ENCODE peak calls at places on chromosome 17, in six cellular contexts. O is GM23248, M is HCT116, Y is PC-3, W is SK-N-SH, P is neural progenitor cell. T is an unnamed sample.

GRCh38 chr17:59074494-59074893 is 32.2 kb downstream of the TRIM37 start:
- DNase-seq in O (peak; percentile 57), Y (no peak), M (no peak), P (no peak), W (no peak), T (no peak)

GRCh38 chr17:51948128-51948527 is 210.4 kb downstream of the CA10 start:
- DNase-seq in M (no peak), W (no peak), Y (peak; percentile 63), O (no peak), P (no peak), T (no peak)

GRCh38 chr17:83050651-83051422 is 28.6 kb upstream of the METRNL start:
- DNase-seq in W (peak; percentile 27), O (peak; percentile 35), Y (no peak), M (no peak), P (no peak), T (peak; percentile 35)

GRCh38 chr17:77207689-77208216 is 67.0 kb downstream of the SEC14L1 start:
- DNase-seq in W (no peak), P (no peak), O (no peak), Y (no peak), M (no peak), T (no peak)

GRCh38 chr17:28551421-28552186 is 820 bp downstream of the UNC119 start:
- DNase-seq in M (no peak), P (peak; percentile 40), O (peak; percentile 62), W (no peak), Y (no peak), T (no peak)

GRCh38 chr17:496761-497586 is 144.4 kb upstream of the RPH3AL start:
- DNase-seq in O (peak; percentile 70), W (no peak), M (no peak), P (no peak), Y (no peak), T (peak; percentile 33)

GRCh38 chr17:77563439-77564102 is 394.9 kb upstream of the TNRC6C start:
- DNase-seq in P (no peak), M (no peak), O (no peak), Y (no peak), W (no peak), T (no peak)

GRCh38 chr17:62381561-62381960 is 1.2 kb downstream of the EFCAB3 start:
- DNase-seq in W (no peak), M (no peak), P (no peak), Y (no peak), O (no peak), T (no peak)

GRCh38 chr17:77875881-77876509 is 82.5 kb upstream of the TNRC6C start:
- DNase-seq in M (peak; percentile 75), P (no peak), W (no peak), O (peak; percentile 57), Y (peak; percentile 11), T (peak; percentile 57)

GRCh38 chr17:47935961-47936360 is 5.4 kb upstream of the PNPO start:
- DNase-seq in W (no peak), O (peak; percentile 59), P (no peak), M (peak; percentile 92), Y (peak; percentile 89), T (no peak)

GRCh38 chr17:30380106-30380420 is 1.3 kb downstream of the CPD start:
- DNase-seq in W (no peak), O (peak; percentile 52), M (no peak), Y (peak; percentile 7), P (peak; percentile 25), T (no peak)

GRCh38 chr17:32625971-32626370 is 139.2 kb downstream of the CDK5R1 start:
- DNase-seq in Y (no peak), P (no peak), M (no peak), O (no peak), W (no peak), T (no peak)

GRCh38 chr17:64091116-64091515 is 38.8 kb downstream of the ERN1 start:
- DNase-seq in W (no peak), Y (peak; percentile 43), M (no peak), P (no peak), O (peak; percentile 66), T (peak; percentile 65)

GRCh38 chr17:31158741-31159377 is 64.1 kb downstream of the NF1 start:
- DNase-seq in O (peak; percentile 20), Y (no peak), M (no peak), W (no peak), P (no peak), T (peak; percentile 47)

GRCh38 chr17:2262146-2262587 is 41.4 kb downstream of the SMG6 start:
- DNase-seq in Y (peak; percentile 70), P (no peak), W (no peak), O (peak; percentile 90), M (no peak), T (no peak)

GRCh38 chr17:74408262-74408661 is 23.6 kb upstream of the GPRC5C start:
- DNase-seq in P (no peak), O (peak; percentile 65), W (no peak), M (no peak), Y (peak; percentile 63), T (no peak)

GRCh38 chr17:41777157-41777578 is 9.3 kb downstream of the JUP start:
- DNase-seq in P (peak; percentile 60), M (no peak), Y (no peak), W (peak; percentile 69), O (peak; percentile 10), T (no peak)
- TF ChIP-seq EZH2phosphoT487 in P (no peak), M (no peak), Y (no peak), W (no peak), O (no peak), T (no peak)

GRCh38 chr17:79369532-79369931 is 241.3 kb downstream of the RBFOX3 start:
- DNase-seq in Y (no peak), M (no peak), O (no peak), P (no peak), W (no peak), T (no peak)

GRCh38 chr17:79369001-79369400 is 241.8 kb downstream of the RBFOX3 start:
- DNase-seq in P (no peak), O (no peak), M (no peak), Y (no peak), W (no peak), T (no peak)

GRCh38 chr17:79370126-79370525 is 240.7 kb downstream of the RBFOX3 start:
- DNase-seq in O (no peak), W (no peak), Y (no peak), M (no peak), P (no peak), T (no peak)

GRCh38 chr17:79366988-79367571 is 243.8 kb downstream of the RBFOX3 start:
- DNase-seq in M (no peak), P (no peak), Y (no peak), O (no peak), W (no peak), T (no peak)

DNA sequence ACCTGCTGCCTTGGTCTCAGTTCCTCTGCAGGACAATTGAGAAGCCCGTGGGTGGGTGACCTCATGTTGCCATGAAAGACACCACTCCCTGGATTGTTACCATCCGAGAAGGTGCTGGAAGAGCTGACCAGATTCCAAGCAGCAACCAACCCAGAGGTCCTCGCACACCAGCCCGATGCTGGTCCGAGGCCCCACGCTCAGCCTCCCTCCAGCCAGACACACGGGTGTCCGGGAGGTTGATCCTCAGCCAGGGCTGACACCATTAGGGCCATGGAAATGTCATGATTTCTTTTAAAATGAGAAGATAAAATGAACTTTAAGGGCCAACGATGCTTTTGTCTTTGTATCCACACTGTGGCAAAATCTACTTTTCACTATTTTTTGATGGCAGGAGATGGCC is 242.3 kb downstream of the RBFOX3 start:
- DNase-seq in O (no peak), W (no peak), P (no peak), Y (no peak), M (no peak), T (no peak)
- H3K9ac ChIP-seq in O (no peak overlapping the region), W (no peak overlapping the region), P (no peak overlapping the region), Y (no peak overlapping the region), M (no peak overlapping the region), T (no peak overlapping the region)

DNA sequence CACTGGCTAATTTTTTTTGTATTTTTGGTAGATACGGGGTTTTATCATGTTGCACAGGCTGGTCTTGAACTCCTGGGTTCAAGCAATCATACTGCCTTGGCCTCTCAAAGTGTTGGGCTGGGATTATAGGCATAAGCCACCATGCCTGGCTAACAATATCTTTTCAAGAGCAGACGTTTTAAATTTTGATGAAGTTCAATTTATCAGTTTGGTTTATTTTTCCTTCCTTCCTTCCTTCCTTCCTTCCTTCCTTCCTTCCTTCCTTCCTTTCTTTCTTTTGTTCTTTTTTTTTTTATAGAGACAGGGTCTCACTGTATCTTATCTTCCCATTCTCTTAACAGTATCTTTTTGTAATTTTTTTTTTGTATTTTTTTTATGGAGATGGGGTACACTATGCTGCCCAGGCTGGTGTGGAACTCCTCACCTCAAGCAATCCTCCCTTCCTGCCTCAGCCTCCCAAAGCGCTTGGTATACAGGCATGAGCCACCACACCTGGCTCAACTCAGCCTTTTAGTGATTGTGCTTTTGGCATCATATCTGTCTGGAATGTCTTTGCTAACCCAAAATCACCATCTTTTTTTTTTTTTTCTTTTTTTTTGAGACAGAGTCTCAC is 13.6 kb upstream of the GIP start:
- DNase-seq in W (no peak), Y (no peak), M (no peak), P (no peak), O (no peak), T (no peak)
- TF ChIP-seq EZH2phosphoT487 in W (no peak), Y (no peak), M (no peak), P (no peak), O (no peak), T (no peak)

GRCh38 chr17:45123076-45123770 is 9.1 kb downstream of the PLCD3 start:
- DNase-seq in M (no peak), W (no peak), O (no peak), P (no peak), Y (no peak), T (no peak)
- H3K9ac ChIP-seq in M (peak overlapping the region; percentile 64), W (peak overlapping the region; percentile 68), O (peak overlapping the region; percentile 25), P (no peak overlapping the region), Y (peak overlapping the region; percentile 36), T (no peak overlapping the region)

DNA sequence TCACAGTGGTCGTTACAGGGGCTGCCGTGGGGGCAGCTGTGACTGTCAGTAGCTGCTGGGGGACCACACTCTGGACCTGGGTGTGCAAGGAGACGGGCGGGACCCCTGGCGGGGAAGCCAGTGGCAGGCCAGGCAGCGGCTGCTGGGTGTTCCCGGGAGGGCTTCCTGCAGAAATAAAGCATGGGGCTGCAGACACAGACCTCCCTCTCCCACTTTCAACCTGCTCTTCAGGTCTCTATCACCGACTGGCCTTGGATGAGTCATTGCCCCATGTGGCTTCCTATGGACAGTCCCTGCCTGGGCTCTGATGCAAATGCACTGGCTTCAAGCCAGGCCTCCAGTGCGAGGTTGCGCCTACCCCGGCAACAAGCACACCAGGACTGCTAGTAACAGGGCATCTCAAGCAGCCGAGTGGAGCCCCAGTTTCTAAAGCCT is 17.2 kb downstream of the SREBF1 start:
- DNase-seq in W (peak; percentile 74), M (no peak), O (peak; percentile 92), Y (peak; percentile 97), P (no peak), T (no peak)
- TF ChIP-seq EZH2phosphoT487 in W (no peak), M (no peak), O (no peak), Y (no peak), P (no peak), T (no peak)